ENCODE peak calls at places on chromosomes 4 and X, in four cellular contexts. One of them, this sample, is unnamed.

GRCh38 chrX:103437147-103437873 is 61.0 kb downstream of the BEX3 start:
- DNase-seq in HepG2: no peak
- DNase-seq in GM12878: no peak
- DNase-seq in K562: peak
- DNase-seq in this sample: no peak

GRCh38 chrX:21612154-21612553 is 46.0 kb downstream of the KLHL34 start:
- DNase-seq in GM12878: no peak
- DNase-seq in HepG2: peak
- DNase-seq in K562: no peak
- DNase-seq in this sample: no peak

GRCh38 chr4:47413515-47413914 is 50.0 kb downstream of the COMMD8 start:
- DNase-seq in GM12878: no peak
- DNase-seq in K562: no peak
- DNase-seq in HepG2: no peak
- DNase-seq in this sample: no peak

GRCh38 chrX:20399728-20400414 is 133.2 kb upstream of the RPS6KA3 start:
- DNase-seq in GM12878: no peak
- DNase-seq in HepG2: no peak
- DNase-seq in K562: no peak
- DNase-seq in this sample: no peak

GRCh38 chr4:79081973-79082372 is 142.7 kb upstream of the PAQR3 start:
- DNase-seq in GM12878: no peak
- DNase-seq in HepG2: no peak
- DNase-seq in K562: no peak
- DNase-seq in this sample: no peak

GRCh38 chr4:152310223-152310622 is 225.7 kb downstream of the FBXW7 start:
- DNase-seq in K562: no peak
- DNase-seq in GM12878: no peak
- DNase-seq in HepG2: no peak
- DNase-seq in this sample: no peak

GRCh38 chrX:13857804-13858203 is 40.9 kb upstream of the GPM6B start:
- DNase-seq in HepG2: no peak
- DNase-seq in GM12878: no peak
- DNase-seq in K562: no peak
- DNase-seq in this sample: no peak

GRCh38 chrX:49079489-49080428 is at the start of gene WDR45:
- DNase-seq in K562: peak
- DNase-seq in GM12878: peak
- DNase-seq in HepG2: peak
- DNase-seq in this sample: peak

GRCh38 chrX:103565752-103566151 is 19.6 kb upstream of the TCEAL4 start:
- DNase-seq in K562: no peak
- DNase-seq in HepG2: no peak
- DNase-seq in GM12878: no peak
- DNase-seq in this sample: no peak

GRCh38 chr4:185396724-185397402 is at the start of gene ANKRD37:
- DNase-seq in K562: no peak
- DNase-seq in HepG2: peak
- DNase-seq in GM12878: no peak
- DNase-seq in this sample: no peak

GRCh38 chr4:77072195-77072753 is 3.5 kb downstream of the CCNI start:
- DNase-seq in GM12878: no peak
- DNase-seq in K562: no peak
- DNase-seq in HepG2: peak
- DNase-seq in this sample: no peak

GRCh38 chr4:176921256-176921655 is 128.5 kb upstream of the VEGFC start:
- DNase-seq in HepG2: no peak
- DNase-seq in K562: no peak
- DNase-seq in GM12878: no peak
- DNase-seq in this sample: no peak

GRCh38 chr4:73675623-73676022 is 55.4 kb upstream of the RASSF6 start:
- DNase-seq in GM12878: no peak
- DNase-seq in K562: peak
- DNase-seq in HepG2: no peak
- DNase-seq in this sample: no peak

GRCh38 chrX:18929775-18930174 is 54.1 kb downstream of the PHKA2 start:
- DNase-seq in GM12878: no peak
- DNase-seq in HepG2: no peak
- DNase-seq in K562: no peak
- DNase-seq in this sample: no peak

GRCh38 chr4:151099976-151100417 is 569 bp downstream of the RPS3A start:
- DNase-seq in K562: no peak
- DNase-seq in GM12878: no peak
- DNase-seq in HepG2: no peak
- DNase-seq in this sample: peak

GRCh38 chrX:30577362-30577961 is at the start of gene TASL:
- DNase-seq in GM12878: peak
- DNase-seq in K562: no peak
- DNase-seq in HepG2: no peak
- DNase-seq in this sample: peak

GRCh38 chr4:13349096-13349495 is 135.0 kb downstream of the RAB28 start:
- DNase-seq in HepG2: no peak
- DNase-seq in K562: no peak
- DNase-seq in GM12878: no peak
- DNase-seq in this sample: no peak

GRCh38 chr4:71553605-71554004 is 214.8 kb downstream of the SLC4A4 start:
- DNase-seq in GM12878: no peak
- DNase-seq in HepG2: no peak
- DNase-seq in K562: peak
- DNase-seq in this sample: no peak

GRCh38 chrX:1222511-1223252 is 10.2 kb upstream of the CRLF2 start:
- DNase-seq in HepG2: peak
- DNase-seq in GM12878: no peak
- DNase-seq in K562: no peak
- DNase-seq in this sample: no peak

GRCh38 chr4:99800332-99801004 is 16.2 kb upstream of the DAPP1 start:
- DNase-seq in GM12878: no peak
- DNase-seq in K562: no peak
- DNase-seq in HepG2: no peak
- DNase-seq in this sample: no peak

GRCh38 chrX:73647212-73647611 is 84.2 kb downstream of the CHIC1 start:
- DNase-seq in K562: no peak
- DNase-seq in HepG2: no peak
- DNase-seq in GM12878: no peak
- DNase-seq in this sample: no peak

DNA sequence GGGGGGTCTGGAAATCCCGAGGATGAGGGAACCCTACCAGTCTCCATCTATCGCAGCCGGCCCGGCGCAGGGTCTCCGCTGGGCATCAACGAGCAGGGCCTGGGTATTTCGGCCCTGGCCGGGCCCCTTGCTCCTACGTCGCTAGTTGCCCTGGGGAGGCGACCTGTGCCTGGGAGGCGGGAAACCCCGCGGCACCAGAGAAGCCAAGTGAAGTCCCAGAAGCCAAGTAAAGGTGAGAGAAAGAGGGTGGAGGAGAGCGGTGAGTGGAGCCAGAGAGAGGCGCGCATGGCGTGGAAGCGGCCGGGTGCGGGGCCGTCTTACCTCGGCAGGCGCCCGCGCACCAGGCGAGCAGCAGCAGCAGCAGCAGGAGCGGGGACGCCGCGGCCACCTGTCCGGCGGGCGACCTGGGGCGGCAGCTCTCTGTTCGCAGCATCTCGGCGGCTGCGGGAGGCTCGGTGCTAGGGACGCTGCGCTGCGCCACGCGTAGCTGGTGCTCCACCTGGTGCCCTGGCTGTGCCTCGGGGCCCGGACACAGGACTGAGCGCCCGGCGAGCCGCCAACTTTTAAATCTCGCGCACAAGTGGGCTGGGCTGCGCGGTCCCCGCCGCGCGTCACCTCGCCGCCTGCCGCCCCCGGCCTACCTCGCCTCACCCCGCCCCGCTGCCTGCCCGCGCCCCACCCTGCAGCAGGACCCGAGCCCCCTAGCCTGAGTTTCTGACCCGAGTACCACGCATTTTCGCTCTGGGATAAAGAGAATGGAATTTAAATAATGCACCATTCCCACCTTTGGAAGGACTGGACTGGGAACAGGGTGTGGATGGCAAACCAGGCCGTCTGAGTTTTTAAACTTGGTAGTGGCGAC is at the start of gene NMU:
- DNase-seq in HepG2: peak
- DNase-seq in K562: peak
- DNase-seq in GM12878: no peak
- DNase-seq in this sample: no peak
- TF ChIP-seq POLR2AphosphoS5 in HepG2: no peak
- TF ChIP-seq POLR2AphosphoS5 in K562: peak
- TF ChIP-seq POLR2AphosphoS5 in GM12878: no peak
- TF ChIP-seq POLR2AphosphoS5 in this sample: no peak

GRCh38 chr4:16710198-16710597 is 188.2 kb downstream of the LDB2 start:
- DNase-seq in GM12878: no peak
- DNase-seq in K562: no peak
- DNase-seq in HepG2: no peak
- DNase-seq in this sample: no peak

GRCh38 chr4:16706251-16706650 is 192.2 kb downstream of the LDB2 start:
- DNase-seq in GM12878: no peak
- DNase-seq in K562: no peak
- DNase-seq in HepG2: no peak
- DNase-seq in this sample: no peak

GRCh38 chr4:16707874-16708273 is 190.6 kb downstream of the LDB2 start:
- DNase-seq in GM12878: no peak
- DNase-seq in K562: no peak
- DNase-seq in HepG2: no peak
- DNase-seq in this sample: no peak

GRCh38 chr4:16705341-16705740 is 193.1 kb downstream of the LDB2 start:
- DNase-seq in GM12878: no peak
- DNase-seq in HepG2: no peak
- DNase-seq in K562: no peak
- DNase-seq in this sample: no peak

GRCh38 chr4:16704488-16704887 is 194.0 kb downstream of the LDB2 start:
- DNase-seq in HepG2: no peak
- DNase-seq in K562: no peak
- DNase-seq in GM12878: no peak
- DNase-seq in this sample: no peak
- TF ChIP-seq POLR2A in HepG2: no peak
- TF ChIP-seq POLR2A in K562: no peak
- TF ChIP-seq POLR2A in GM12878: no peak
- TF ChIP-seq POLR2A in this sample: no peak

GRCh38 chr4:145075742-145076472 is 22.1 kb downstream of the ANAPC10 start:
- DNase-seq in HepG2: no peak
- DNase-seq in GM12878: no peak
- DNase-seq in K562: peak
- DNase-seq in this sample: no peak
- TF ChIP-seq TAF1 in HepG2: no peak
- TF ChIP-seq TAF1 in GM12878: no peak
- TF ChIP-seq TAF1 in K562: no peak
- TF ChIP-seq TAF1 in this sample: no peak

DNA sequence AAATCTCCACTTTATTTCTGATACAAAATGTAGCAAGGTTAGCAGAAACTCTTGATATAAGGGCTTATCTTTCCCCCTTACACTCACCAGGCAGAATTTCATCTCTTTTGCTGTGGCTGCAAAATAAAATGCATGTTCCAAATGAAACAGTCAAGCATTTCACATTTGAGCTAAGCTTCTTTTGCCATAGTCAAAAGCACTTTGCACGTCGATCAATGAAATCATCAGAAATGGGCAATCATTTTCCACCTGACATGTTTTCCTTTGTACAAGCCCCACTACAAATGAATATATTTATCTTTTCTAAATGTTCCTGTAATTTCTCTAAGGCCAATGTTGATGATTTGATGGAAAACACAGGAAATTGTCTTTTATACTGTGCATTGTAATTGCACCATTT is 178.4 kb downstream of the ANKRD50 start:
- DNase-seq in K562: no peak
- DNase-seq in HepG2: no peak
- DNase-seq in GM12878: no peak
- DNase-seq in this sample: no peak
- TF ChIP-seq POLR2AphosphoS5 in K562: no peak
- TF ChIP-seq POLR2AphosphoS5 in HepG2: no peak
- TF ChIP-seq POLR2AphosphoS5 in GM12878: no peak
- TF ChIP-seq POLR2AphosphoS5 in this sample: no peak

DNA sequence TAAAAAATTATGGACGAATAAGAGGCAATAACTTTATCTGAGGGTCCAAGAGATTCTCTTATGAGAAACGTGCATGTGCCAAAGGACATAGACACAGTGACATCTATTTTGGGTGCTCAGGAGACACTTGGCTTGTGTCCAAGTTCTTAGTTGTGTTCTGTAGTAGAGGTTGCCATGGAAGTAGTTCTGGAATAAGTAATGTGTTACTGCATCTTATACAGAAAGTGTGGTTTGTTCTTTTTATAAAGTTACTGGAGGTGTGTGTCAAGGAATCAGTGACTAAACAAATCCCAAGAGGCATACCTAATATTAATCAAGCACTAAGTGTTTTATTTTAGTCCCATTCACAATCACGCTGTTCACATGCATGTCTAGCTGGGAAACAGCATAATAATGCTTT is 305.7 kb downstream of the ARHGAP24 start:
- DNase-seq in K562: no peak
- DNase-seq in GM12878: no peak
- DNase-seq in HepG2: no peak
- DNase-seq in this sample: no peak
- TF ChIP-seq POLR2A in K562: no peak
- TF ChIP-seq POLR2A in GM12878: no peak
- TF ChIP-seq POLR2A in HepG2: no peak
- TF ChIP-seq POLR2A in this sample: no peak

This sample was measured in GM12892.